ENCODE peak calls at places on chromosome 22, in four cellular contexts. One of them, this sample, is unnamed.

GRCh38 chr22:25062378-25063095 is 110.0 kb downstream of the KIAA1671 start:
- DNase-seq in endothelial cell of umbilical vein: peak
- DNase-seq in OCI-LY7: no peak
- DNase-seq in HFF-Myc: no peak
- DNase-seq in this sample: no peak

GRCh38 chr22:20569059-20570058 is 61.9 kb downstream of the MED15 start:
- DNase-seq in endothelial cell of umbilical vein: no peak
- DNase-seq in OCI-LY7: no peak
- DNase-seq in HFF-Myc: peak
- DNase-seq in this sample: no peak

GRCh38 chr22:50090141-50090714 is 422 bp downstream of the MOV10L1 start:
- DNase-seq in endothelial cell of umbilical vein: no peak
- DNase-seq in OCI-LY7: no peak
- DNase-seq in HFF-Myc: no peak
- DNase-seq in this sample: no peak

GRCh38 chr22:40534379-40535188 is 101.9 kb downstream of the MRTFA start:
- DNase-seq in endothelial cell of umbilical vein: peak
- DNase-seq in OCI-LY7: no peak
- DNase-seq in HFF-Myc: no peak
- DNase-seq in this sample: peak

GRCh38 chr22:25402501-25403283 is 161.8 kb upstream of the GRK3 start:
- DNase-seq in endothelial cell of umbilical vein: no peak
- DNase-seq in OCI-LY7: no peak
- DNase-seq in HFF-Myc: no peak
- DNase-seq in this sample: peak

GRCh38 chr22:44351685-44352377 is 39.1 kb upstream of the SHISAL1 start:
- DNase-seq in endothelial cell of umbilical vein: peak
- DNase-seq in OCI-LY7: no peak
- DNase-seq in HFF-Myc: peak
- DNase-seq in this sample: peak

GRCh38 chr22:46043816-46044717 is 67.1 kb upstream of the WNT7B start:
- DNase-seq in endothelial cell of umbilical vein: peak
- DNase-seq in OCI-LY7: peak
- DNase-seq in HFF-Myc: no peak
- DNase-seq in this sample: peak

GRCh38 chr22:42577623-42578240 is 24.0 kb downstream of the SERHL2 start:
- DNase-seq in endothelial cell of umbilical vein: no peak
- DNase-seq in OCI-LY7: no peak
- DNase-seq in HFF-Myc: no peak
- DNase-seq in this sample: no peak

GRCh38 chr22:20525048-20525447 is 17.6 kb downstream of the MED15 start:
- DNase-seq in endothelial cell of umbilical vein: no peak
- DNase-seq in OCI-LY7: no peak
- DNase-seq in HFF-Myc: no peak
- DNase-seq in this sample: no peak

GRCh38 chr22:44738347-44738715 is 14.0 kb upstream of the ARHGAP8 start:
- DNase-seq in endothelial cell of umbilical vein: no peak
- DNase-seq in OCI-LY7: no peak
- DNase-seq in HFF-Myc: no peak
- DNase-seq in this sample: no peak

GRCh38 chr22:41425704-41426365 is 20.8 kb downstream of the TOB2 start:
- DNase-seq in endothelial cell of umbilical vein: no peak
- DNase-seq in OCI-LY7: no peak
- DNase-seq in HFF-Myc: no peak
- DNase-seq in this sample: no peak

GRCh38 chr22:45290410-45290936 is 5.7 kb downstream of the UPK3A start:
- DNase-seq in endothelial cell of umbilical vein: no peak
- DNase-seq in OCI-LY7: no peak
- DNase-seq in HFF-Myc: no peak
- DNase-seq in this sample: peak

GRCh38 chr22:44448271-44448780 is 49.7 kb downstream of the RTL6 start:
- DNase-seq in endothelial cell of umbilical vein: no peak
- DNase-seq in OCI-LY7: no peak
- DNase-seq in HFF-Myc: peak
- DNase-seq in this sample: peak

GRCh38 chr22:45511847-45512261 is 9.2 kb downstream of the FBLN1 start:
- DNase-seq in endothelial cell of umbilical vein: no peak
- DNase-seq in OCI-LY7: no peak
- DNase-seq in HFF-Myc: peak
- DNase-seq in this sample: no peak

GRCh38 chr22:44335903-44336803 is 23.4 kb upstream of the SHISAL1 start:
- DNase-seq in endothelial cell of umbilical vein: no peak
- DNase-seq in OCI-LY7: peak
- DNase-seq in HFF-Myc: no peak
- DNase-seq in this sample: no peak

GRCh38 chr22:19506212-19506611 is 18.0 kb downstream of the CLDN5 start:
- DNase-seq in endothelial cell of umbilical vein: no peak
- DNase-seq in OCI-LY7: no peak
- DNase-seq in HFF-Myc: no peak
- DNase-seq in this sample: no peak
- H3K4me3 ChIP-seq in endothelial cell of umbilical vein: no peak
- H3K4me3 ChIP-seq in OCI-LY7: no peak
- H3K4me3 ChIP-seq in HFF-Myc: no peak
- H3K4me3 ChIP-seq in this sample: no peak

GRCh38 chr22:26433805-26434204 is 4.7 kb downstream of the ASPHD2 start:
- DNase-seq in endothelial cell of umbilical vein: no peak
- DNase-seq in OCI-LY7: no peak
- DNase-seq in HFF-Myc: no peak
- DNase-seq in this sample: no peak
- TF ChIP-seq CTCF in endothelial cell of umbilical vein: no peak
- TF ChIP-seq CTCF in OCI-LY7: no peak
- TF ChIP-seq CTCF in HFF-Myc: no peak
- TF ChIP-seq CTCF in this sample: no peak

GRCh38 chr22:28976588-28976987 is 85.0 kb downstream of the C22orf31 start:
- DNase-seq in endothelial cell of umbilical vein: peak
- DNase-seq in OCI-LY7: no peak
- DNase-seq in HFF-Myc: peak
- DNase-seq in this sample: peak

GRCh38 chr22:28978863-28979799 is 82.5 kb downstream of the C22orf31 start:
- DNase-seq in endothelial cell of umbilical vein: no peak
- DNase-seq in OCI-LY7: no peak
- DNase-seq in HFF-Myc: no peak
- DNase-seq in this sample: no peak

GRCh38 chr22:28978158-28978557 is 83.5 kb downstream of the C22orf31 start:
- DNase-seq in endothelial cell of umbilical vein: no peak
- DNase-seq in OCI-LY7: no peak
- DNase-seq in HFF-Myc: no peak
- DNase-seq in this sample: no peak

GRCh38 chr22:28977481-28977971 is 84.1 kb downstream of the C22orf31 start:
- DNase-seq in endothelial cell of umbilical vein: peak
- DNase-seq in OCI-LY7: no peak
- DNase-seq in HFF-Myc: no peak
- DNase-seq in this sample: peak

GRCh38 chr22:28977050-28977449 is 84.6 kb downstream of the C22orf31 start:
- DNase-seq in endothelial cell of umbilical vein: no peak
- DNase-seq in OCI-LY7: no peak
- DNase-seq in HFF-Myc: no peak
- DNase-seq in this sample: no peak
- H3K4me3 ChIP-seq in endothelial cell of umbilical vein: no peak
- H3K4me3 ChIP-seq in OCI-LY7: no peak
- H3K4me3 ChIP-seq in HFF-Myc: peak
- H3K4me3 ChIP-seq in this sample: no peak

DNA sequence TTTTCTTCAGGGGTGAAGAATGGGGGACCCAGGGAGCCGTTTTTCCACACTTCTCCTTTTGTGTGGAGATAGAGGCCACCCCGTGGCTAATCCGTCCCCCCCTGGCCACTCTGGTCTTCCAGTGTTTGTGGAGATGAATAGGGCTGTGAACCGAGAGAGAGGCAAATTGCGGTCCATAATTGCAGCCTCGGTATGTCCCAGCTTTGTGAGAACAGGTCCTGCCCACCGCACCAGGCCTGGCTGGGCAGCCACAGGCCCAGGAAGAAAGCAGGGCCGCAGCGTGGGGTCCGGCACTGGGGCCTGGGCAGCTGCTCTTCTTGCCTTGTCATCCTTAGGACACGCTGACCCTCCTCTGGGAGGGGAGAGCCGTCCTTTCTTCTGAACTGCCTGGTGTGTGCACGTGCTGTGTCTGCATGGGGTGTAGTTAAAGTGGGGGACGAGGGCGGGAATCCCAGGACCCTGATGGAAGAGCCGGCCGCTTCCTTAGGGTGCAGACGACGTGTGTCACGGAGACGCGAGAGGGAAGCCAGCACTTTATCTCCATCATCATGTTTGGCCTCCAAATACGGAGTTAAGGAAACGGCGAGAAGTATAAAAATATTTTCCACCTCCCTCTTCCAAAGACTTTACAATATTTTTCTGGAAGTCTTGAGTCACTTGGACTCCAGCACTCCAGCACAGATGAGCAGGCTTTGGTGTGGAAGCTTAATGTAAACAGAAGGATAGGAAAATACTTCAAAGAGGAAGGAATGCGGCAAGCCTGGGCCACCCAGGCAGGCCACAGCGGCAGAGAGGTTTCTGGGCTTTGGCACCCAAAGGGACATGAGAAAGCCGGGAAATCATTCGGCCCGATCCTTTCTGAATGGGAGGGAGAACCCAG is 1248.4 kb downstream of the BRD1 start:
- DNase-seq in endothelial cell of umbilical vein: no peak
- DNase-seq in OCI-LY7: no peak
- DNase-seq in HFF-Myc: no peak
- DNase-seq in this sample: peak
- TF ChIP-seq CTCF in endothelial cell of umbilical vein: no peak
- TF ChIP-seq CTCF in OCI-LY7: no peak
- TF ChIP-seq CTCF in HFF-Myc: no peak
- TF ChIP-seq CTCF in this sample: no peak

GRCh38 chr22:36662981-36663380 is 40.6 kb downstream of the CACNG2 start:
- DNase-seq in endothelial cell of umbilical vein: no peak
- DNase-seq in OCI-LY7: no peak
- DNase-seq in HFF-Myc: no peak
- DNase-seq in this sample: no peak

GRCh38 chr22:36660931-36661330 is 42.6 kb downstream of the CACNG2 start:
- DNase-seq in endothelial cell of umbilical vein: no peak
- DNase-seq in OCI-LY7: no peak
- DNase-seq in HFF-Myc: no peak
- DNase-seq in this sample: no peak

GRCh38 chr22:36660510-36660840 is 43.1 kb downstream of the CACNG2 start:
- DNase-seq in endothelial cell of umbilical vein: no peak
- DNase-seq in OCI-LY7: no peak
- DNase-seq in HFF-Myc: no peak
- DNase-seq in this sample: no peak

GRCh38 chr22:36658900-36659299 is 44.7 kb downstream of the CACNG2 start:
- DNase-seq in endothelial cell of umbilical vein: no peak
- DNase-seq in OCI-LY7: no peak
- DNase-seq in HFF-Myc: no peak
- DNase-seq in this sample: peak

GRCh38 chr22:36659762-36660509 is 43.6 kb downstream of the CACNG2 start:
- DNase-seq in endothelial cell of umbilical vein: peak
- DNase-seq in OCI-LY7: no peak
- DNase-seq in HFF-Myc: peak
- DNase-seq in this sample: peak
- H3K4me3 ChIP-seq in endothelial cell of umbilical vein: no peak
- H3K4me3 ChIP-seq in OCI-LY7: no peak
- H3K4me3 ChIP-seq in HFF-Myc: no peak
- H3K4me3 ChIP-seq in this sample: no peak

GRCh38 chr22:23225724-23226496 is 45.6 kb downstream of the BCR start:
- DNase-seq in endothelial cell of umbilical vein: peak
- DNase-seq in OCI-LY7: no peak
- DNase-seq in HFF-Myc: no peak
- DNase-seq in this sample: peak

GRCh38 chr22:23225337-23225723 is 45.0 kb downstream of the BCR start:
- DNase-seq in endothelial cell of umbilical vein: no peak
- DNase-seq in OCI-LY7: no peak
- DNase-seq in HFF-Myc: no peak
- DNase-seq in this sample: no peak

GRCh38 chr22:23222875-23223565 is 42.7 kb downstream of the BCR start:
- DNase-seq in endothelial cell of umbilical vein: no peak
- DNase-seq in OCI-LY7: no peak
- DNase-seq in HFF-Myc: no peak
- DNase-seq in this sample: no peak

GRCh38 chr22:23222033-23222840 is 41.9 kb downstream of the BCR start:
- DNase-seq in endothelial cell of umbilical vein: no peak
- DNase-seq in OCI-LY7: no peak
- DNase-seq in HFF-Myc: no peak
- DNase-seq in this sample: no peak

GRCh38 chr22:23223566-23224317 is 43.4 kb downstream of the BCR start:
- DNase-seq in endothelial cell of umbilical vein: peak
- DNase-seq in OCI-LY7: no peak
- DNase-seq in HFF-Myc: no peak
- DNase-seq in this sample: no peak
- TF ChIP-seq CTCF in endothelial cell of umbilical vein: no peak
- TF ChIP-seq CTCF in OCI-LY7: no peak
- TF ChIP-seq CTCF in HFF-Myc: no peak
- TF ChIP-seq CTCF in this sample: no peak

DNA sequence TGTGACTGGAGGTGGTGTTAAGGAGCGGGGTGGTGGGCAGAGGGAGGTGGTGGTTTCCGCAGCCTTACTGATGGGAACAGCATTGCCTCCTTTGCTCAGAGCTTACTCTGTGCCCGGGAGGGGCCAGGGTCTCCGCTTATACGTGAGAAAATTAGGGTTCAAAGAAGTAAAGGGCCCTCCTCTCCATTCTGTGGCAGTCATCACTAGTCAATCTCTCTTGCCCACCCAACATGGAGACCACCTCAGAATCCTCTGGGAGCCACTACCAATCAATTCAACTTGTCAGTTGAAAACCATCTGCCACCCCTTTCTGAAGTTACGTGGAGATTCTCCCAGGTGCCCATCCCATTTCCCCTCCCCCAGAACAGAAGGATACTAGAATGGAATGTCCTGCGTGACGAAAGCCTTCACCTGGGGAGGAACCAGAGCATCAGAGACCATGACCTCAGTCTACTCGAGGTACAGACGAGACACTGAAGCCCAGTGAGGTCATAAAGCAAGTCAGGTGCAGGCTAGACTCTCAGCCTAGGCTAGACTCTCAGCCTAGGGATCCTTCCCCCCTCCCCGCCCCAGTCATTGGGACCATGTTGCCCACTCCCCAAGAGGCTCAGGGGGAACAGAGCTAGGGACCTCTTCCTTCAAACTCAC is 2.0 kb downstream of the SELENOM start:
- DNase-seq in endothelial cell of umbilical vein: no peak
- DNase-seq in OCI-LY7: no peak
- DNase-seq in HFF-Myc: no peak
- DNase-seq in this sample: no peak
- H3K4me3 ChIP-seq in endothelial cell of umbilical vein: no peak
- H3K4me3 ChIP-seq in OCI-LY7: no peak
- H3K4me3 ChIP-seq in HFF-Myc: peak
- H3K4me3 ChIP-seq in this sample: no peak